ENCODE peak calls at places on chromosome 7, in four cellular contexts. J is tibial artery, N is ascending aorta, U is sigmoid colon. G is an unnamed sample. For H3K27me3 and H3K4me1, the result is how much of the 10 kb centered on the place peaks cover.

GRCh38 chr7:37247881-37248280 is 200.8 kb downstream of the ELMO1 start:
- DNase-seq in J (no peak), U (no peak), N (no peak), G (no peak)

GRCh38 chr7:131383937-131384635 is 56.4 kb downstream of the MKLN1 start:
- DNase-seq in J (no peak), N (no peak), U (no peak), G (no peak)

GRCh38 chr7:117941138-117941810 is 68.0 kb upstream of the CTTNBP2 start:
- DNase-seq in U (no peak), N (no peak), J (no peak), G (no peak)

GRCh38 chr7:101085000-101085948 is at the start of gene TRIM56:
- DNase-seq in U (peak), J (peak), N (peak), G (peak)

GRCh38 chr7:95865716-95866371 is 93.5 kb downstream of the DYNC1I1 start:
- DNase-seq in J (no peak), N (no peak), U (no peak), G (no peak)

GRCh38 chr7:68311958-68312357 is 1286.3 kb upstream of the AUTS2 start:
- DNase-seq in U (no peak), N (no peak), J (no peak), G (no peak)

GRCh38 chr7:70834424-70834823 is 297.5 kb upstream of the GALNT17 start:
- DNase-seq in J (no peak), U (no peak), N (no peak), G (no peak)

GRCh38 chr7:40739257-40739656 is 604.5 kb downstream of the SUGCT start:
- DNase-seq in N (no peak), J (no peak), U (no peak), G (no peak)

GRCh38 chr7:67913604-67914003 is 917.0 kb downstream of the TYW1 start:
- DNase-seq in U (no peak), N (no peak), J (no peak), G (no peak)

GRCh38 chr7:2248984-2249694 is 7.1 kb downstream of the NUDT1 start:
- DNase-seq in J (peak), U (no peak), N (peak), G (no peak)

GRCh38 chr7:23242321-23242720 is 4.3 kb upstream of the GPNMB start:
- DNase-seq in N (no peak), U (no peak), J (no peak), G (no peak)

GRCh38 chr7:44625899-44626511 is 19.6 kb downstream of the OGDH start:
- DNase-seq in U (no peak), J (no peak), N (no peak), G (no peak)

GRCh38 chr7:44587843-44588711 is 6.0 kb upstream of the TMED4 start:
- DNase-seq in U (no peak), N (no peak), J (no peak), G (no peak)

GRCh38 chr7:75735059-75735458 is 3.7 kb downstream of the HIP1 start:
- DNase-seq in U (no peak), N (no peak), J (no peak), G (no peak)

GRCh38 chr7:117045927-117046710 is 92.8 kb downstream of the ST7 start:
- DNase-seq in J (no peak), N (no peak), U (no peak), G (no peak)

GRCh38 chr7:124201768-124202349 is 169.0 kb upstream of the TMEM229A start:
- DNase-seq in N (no peak), U (no peak), J (no peak), G (no peak)

GRCh38 chr7:32360127-32360526 is 130.1 kb downstream of the LSM5 start:
- DNase-seq in U (no peak), N (no peak), J (no peak), G (no peak)

GRCh38 chr7:50197547-50197946 is 104.5 kb upstream of the ZPBP start:
- DNase-seq in J (no peak), N (no peak), U (no peak), G (no peak)

GRCh38 chr7:153473189-153473588 is 579.0 kb upstream of the DPP6 start:
- DNase-seq in N (no peak), U (no peak), J (no peak), G (no peak)

GRCh38 chr7:98641646-98642489 is 24.8 kb downstream of the NPTX2 start:
- DNase-seq in N (no peak), U (no peak), J (peak), G (no peak)

GRCh38 chr7:39356531-39356930 is 209.7 kb upstream of the YAE1 start:
- DNase-seq in U (no peak), J (no peak), N (no peak), G (no peak)

GRCh38 chr7:38179719-38180333 is 1.8 kb downstream of the STARD3NL start:
- DNase-seq in J (no peak), N (no peak), U (no peak), G (no peak)

GRCh38 chr7:2750054-2750453 is 62.1 kb downstream of the AMZ1 start:
- DNase-seq in U (no peak), J (no peak), N (no peak), G (no peak)

GRCh38 chr7:50666124-50666496 is 100.9 kb upstream of the DDC start:
- DNase-seq in N (no peak), U (peak), J (no peak), G (no peak)

GRCh38 chr7:138898255-138898654 is 82.9 kb downstream of the KIAA1549 start:
- DNase-seq in J (no peak), U (no peak), N (no peak), G (no peak)

GRCh38 chr7:40268836-40269235 is 134.0 kb downstream of the SUGCT start:
- DNase-seq in J (no peak), U (no peak), N (no peak), G (no peak)

GRCh38 chr7:148527717-148528168 is 62.8 kb upstream of the C7orf33 start:
- DNase-seq in J (no peak), N (no peak), U (peak), G (peak)

GRCh38 chr7:5284304-5285281 is 1.9 kb downstream of the SLC29A4 start:
- DNase-seq in N (no peak), J (no peak), U (no peak), G (no peak)

GRCh38 chr7:117951711-117952280 is 78.6 kb upstream of the CTTNBP2 start:
- DNase-seq in U (no peak), N (no peak), J (no peak), G (no peak)

GRCh38 chr7:34889951-34890350 is 147.3 kb downstream of the DPY19L1 start:
- DNase-seq in N (no peak), J (no peak), U (no peak), G (no peak)

DNA sequence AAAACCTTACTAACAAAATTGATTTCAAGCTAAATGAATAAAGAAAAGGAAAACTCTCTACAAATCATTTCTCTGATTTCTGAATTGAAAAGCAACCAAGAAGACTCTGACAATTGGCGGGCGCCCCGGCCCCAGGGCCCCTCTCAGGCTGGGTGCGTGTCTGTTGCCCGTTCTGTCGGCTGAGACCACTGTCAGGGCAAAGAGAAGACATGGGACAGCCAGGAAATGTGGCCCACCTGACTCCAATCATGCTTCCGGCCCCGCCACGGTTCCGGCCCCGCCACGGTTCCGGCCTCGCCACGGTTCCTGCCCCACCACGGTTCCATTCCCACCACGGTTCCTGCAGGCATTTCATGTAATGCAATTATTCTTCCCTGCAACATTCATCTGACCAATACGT is 115.9 kb downstream of the PTPRN2 start:
- DNase-seq in N (no peak), U (no peak), J (no peak), G (no peak)
- H3K27me3 ChIP-seq in N (under half), U (under half), J (under half), G (under half)

GRCh38 chr7:94647295-94647694 is 8.6 kb downstream of the SGCE start:
- DNase-seq in N (no peak), U (no peak), J (no peak), G (no peak)

GRCh38 chr7:94650652-94651051 is 5.3 kb downstream of the SGCE start:
- DNase-seq in J (no peak), N (no peak), U (no peak), G (no peak)

GRCh38 chr7:94648731-94649130 is 7.2 kb downstream of the SGCE start:
- DNase-seq in J (no peak), U (no peak), N (no peak), G (no peak)

GRCh38 chr7:94649313-94649924 is 6.5 kb downstream of the SGCE start:
- DNase-seq in U (no peak), N (no peak), J (no peak), G (no peak)

DNA sequence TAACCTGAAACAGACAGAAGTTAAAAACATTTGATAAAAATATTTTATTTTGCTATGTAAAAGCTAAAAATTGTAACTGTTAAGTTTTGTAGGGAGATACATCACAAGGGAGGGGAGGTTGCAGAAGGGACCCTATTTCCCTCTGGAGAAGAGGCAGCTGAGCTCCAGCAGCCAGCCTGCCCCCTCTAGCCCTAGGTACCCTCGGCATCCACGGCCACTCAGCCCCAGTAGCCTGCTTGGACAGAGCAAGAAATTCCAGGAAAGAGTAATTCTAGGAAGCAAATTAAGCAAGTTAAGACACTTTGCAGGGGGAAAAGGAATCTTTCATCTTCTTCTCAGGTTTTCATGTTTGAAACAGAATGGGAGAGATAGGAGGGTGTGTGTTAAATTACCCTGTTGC is 5.8 kb downstream of the SGCE start:
- DNase-seq in U (no peak), J (no peak), N (no peak), G (no peak)
- H3K4me1 ChIP-seq in U (under half), J (under half), N (under half), G (under half)

GRCh38 chr7:151570366-151570915 is 50.7 kb upstream of the RHEB start:
- DNase-seq in J (no peak), N (no peak), U (no peak), G (no peak)
- TF ChIP-seq CTCF in J (peak), N (peak), U (no peak), G (peak)

DNA sequence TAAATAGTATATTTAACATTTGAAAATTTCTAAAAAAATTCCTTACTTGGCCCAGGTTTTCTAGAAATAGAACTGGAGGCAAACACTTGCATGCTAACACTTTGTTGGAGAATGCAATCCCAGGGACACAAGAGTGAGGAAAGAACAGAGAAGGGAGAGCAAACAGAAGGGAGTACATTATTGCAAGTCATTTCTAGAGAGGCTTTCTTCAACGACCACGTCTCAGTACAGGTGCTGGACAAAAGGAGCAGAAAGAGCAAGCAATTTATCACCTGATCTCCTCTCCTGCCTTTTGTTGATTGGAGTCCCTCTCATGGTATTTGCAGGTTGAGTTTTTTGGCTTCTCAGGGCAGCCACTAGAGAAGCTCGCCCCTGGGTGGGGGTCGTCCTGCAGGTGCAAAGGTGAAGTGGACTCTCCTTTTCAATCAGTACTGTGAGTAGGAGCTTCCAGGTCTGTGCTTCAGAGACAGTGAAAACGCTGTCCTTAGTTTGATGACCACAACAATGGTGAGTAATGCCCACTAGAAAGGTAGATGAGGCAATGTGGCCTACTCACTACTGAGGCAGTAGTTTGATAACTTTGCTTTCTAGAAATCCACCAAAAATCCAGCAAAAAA is 5.2 kb downstream of the CPED1 start:
- DNase-seq in U (no peak), N (no peak), J (no peak), G (no peak)
- H3K27me3 ChIP-seq in U (under half), N (under half), J (under half), G (under half)

DNA sequence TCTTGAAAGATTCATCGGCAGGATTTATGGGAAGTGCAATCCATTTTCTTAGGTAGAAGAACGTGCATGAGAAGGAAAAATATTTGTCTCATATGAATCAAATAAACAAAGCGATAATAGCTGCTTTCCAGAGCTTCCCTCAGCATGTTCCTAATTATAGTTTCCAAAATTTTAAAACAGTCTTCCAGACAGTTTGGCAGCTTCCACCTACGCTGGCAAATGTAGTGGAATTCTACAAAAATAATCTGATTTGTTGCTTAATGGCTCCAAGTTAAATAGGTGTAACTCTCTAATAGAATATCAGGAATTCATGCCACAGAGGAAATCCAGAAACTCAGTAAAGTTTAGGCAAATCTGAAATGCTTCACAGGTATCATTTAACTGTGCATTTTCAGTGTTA is 23.3 kb upstream of the AGBL3 start:
- DNase-seq in U (no peak), N (no peak), J (no peak), G (no peak)
- H3K4me1 ChIP-seq in U (under half), N (under half), J (under half), G (under half)

DNA sequence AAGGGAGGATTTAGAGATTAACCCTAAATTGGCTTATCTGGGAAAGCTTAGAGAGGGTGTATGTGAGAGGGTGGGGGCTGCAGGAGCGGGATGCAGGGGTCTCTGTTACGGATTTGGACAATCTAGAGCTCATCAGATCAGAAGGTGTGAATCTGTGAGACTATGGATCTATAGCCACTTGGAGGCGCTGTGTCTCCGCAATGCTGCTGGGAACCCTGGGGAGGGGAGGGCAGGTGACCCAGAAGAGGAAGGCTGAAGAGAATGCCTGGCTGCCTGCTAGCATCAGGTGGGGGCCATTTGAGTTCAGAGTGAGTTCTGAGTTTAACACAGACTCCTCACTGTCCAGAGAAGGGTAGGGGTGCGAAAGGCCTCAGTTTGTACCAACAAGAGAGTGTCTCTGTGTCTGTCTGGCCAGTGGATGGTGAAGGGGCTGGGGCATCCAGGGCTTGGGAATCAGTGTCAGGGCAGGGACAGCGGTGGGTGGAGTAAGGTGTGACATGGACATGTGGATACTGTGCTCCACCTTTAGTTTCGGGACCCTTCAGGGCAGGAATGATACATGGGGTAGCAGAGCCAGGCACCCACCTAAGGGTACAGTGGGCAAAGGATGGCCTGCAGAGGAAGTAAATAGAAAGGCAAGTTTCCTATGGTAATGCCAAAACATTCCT is 187.3 kb upstream of the PRSS58 start:
- DNase-seq in N (no peak), J (no peak), U (no peak), G (no peak)
- TF ChIP-seq CTCF in N (no peak), J (no peak), U (no peak), G (no peak)

GRCh38 chr7:155482511-155483183 is 24.7 kb downstream of the EN2 start:
- DNase-seq in J (no peak), N (no peak), U (no peak), G (no peak)

GRCh38 chr7:155483868-155484325 is 26.0 kb downstream of the EN2 start:
- DNase-seq in J (no peak), N (no peak), U (no peak), G (no peak)

GRCh38 chr7:155484483-155485399 is 26.8 kb downstream of the EN2 start:
- DNase-seq in J (no peak), N (no peak), U (no peak), G (no peak)

GRCh38 chr7:155483245-155483644 is 25.3 kb downstream of the EN2 start:
- DNase-seq in U (no peak), J (no peak), N (no peak), G (no peak)

GRCh38 chr7:155481764-155482163 is 23.8 kb downstream of the EN2 start:
- DNase-seq in J (no peak), U (no peak), N (no peak), G (no peak)
- H3K27me3 ChIP-seq in J (under half), U (half or more), N (under half), G (under half)

GRCh38 chr7:69622014-69622818 is 23.9 kb downstream of the AUTS2 start:
- DNase-seq in N (no peak), J (no peak), U (no peak), G (no peak)

GRCh38 chr7:69622960-69623359 is 24.7 kb downstream of the AUTS2 start:
- DNase-seq in J (no peak), N (no peak), U (no peak), G (no peak)

GRCh38 chr7:69619619-69620018 is 21.3 kb downstream of the AUTS2 start:
- DNase-seq in U (no peak), J (no peak), N (no peak), G (no peak)

GRCh38 chr7:69620063-69620462 is 21.8 kb downstream of the AUTS2 start:
- DNase-seq in N (no peak), U (no peak), J (no peak), G (no peak)

GRCh38 chr7:69620650-69621049 is 22.4 kb downstream of the AUTS2 start:
- DNase-seq in U (no peak), J (no peak), N (no peak), G (no peak)
- H3K4me1 ChIP-seq in U (under half), J (under half), N (under half), G (under half)